ENCODE peak calls at places on chromosomes 2 and 18, in eight cellular contexts. One of them, this sample, is unnamed.

GRCh38 chr2:3594493-3595281 is at the start of gene COLEC11:
- DNase-seq in activated T-cell treated with anti-CD3 and anti-CD28 coated beads for 1 hour: no peak
- DNase-seq in endothelial cell: peak
- DNase-seq in EL: no peak
- DNase-seq in T47D: no peak
- DNase-seq in AG04450: no peak
- DNase-seq in adrenal gland: peak
- DNase-seq in Daoy: no peak
- DNase-seq in this sample: no peak

GRCh38 chr18:80168982-80169381 is 59.9 kb downstream of the ADNP2 start:
- DNase-seq in activated T-cell treated with anti-CD3 and anti-CD28 coated beads for 1 hour: no peak
- DNase-seq in endothelial cell: no peak
- DNase-seq in EL: no peak
- DNase-seq in T47D: no peak
- DNase-seq in AG04450: no peak
- DNase-seq in adrenal gland: no peak
- DNase-seq in Daoy: no peak
- DNase-seq in this sample: peak

GRCh38 chr2:182330451-182331325 is 96.1 kb downstream of the PDE1A start:
- DNase-seq in activated T-cell treated with anti-CD3 and anti-CD28 coated beads for 1 hour: no peak
- DNase-seq in endothelial cell: no peak
- DNase-seq in EL: peak
- DNase-seq in T47D: no peak
- DNase-seq in AG04450: no peak
- DNase-seq in adrenal gland: no peak
- DNase-seq in Daoy: no peak
- DNase-seq in this sample: no peak

GRCh38 chr2:236562434-236562833 is 7.2 kb upstream of the ACKR3 start:
- DNase-seq in activated T-cell treated with anti-CD3 and anti-CD28 coated beads for 1 hour: no peak
- DNase-seq in endothelial cell: no peak
- DNase-seq in EL: no peak
- DNase-seq in T47D: peak
- DNase-seq in AG04450: no peak
- DNase-seq in adrenal gland: no peak
- DNase-seq in Daoy: peak
- DNase-seq in this sample: no peak

GRCh38 chr2:239305771-239306170 is 95.0 kb downstream of the HDAC4 start:
- DNase-seq in activated T-cell treated with anti-CD3 and anti-CD28 coated beads for 1 hour: no peak
- DNase-seq in endothelial cell: no peak
- DNase-seq in EL: no peak
- DNase-seq in T47D: no peak
- DNase-seq in AG04450: no peak
- DNase-seq in adrenal gland: peak
- DNase-seq in Daoy: no peak
- DNase-seq in this sample: peak

GRCh38 chr18:31977270-31977872 is 34.4 kb upstream of the TRAPPC8 start:
- DNase-seq in activated T-cell treated with anti-CD3 and anti-CD28 coated beads for 1 hour: peak
- DNase-seq in endothelial cell: peak
- DNase-seq in EL: peak
- DNase-seq in T47D: peak
- DNase-seq in AG04450: peak
- DNase-seq in adrenal gland: peak
- DNase-seq in Daoy: peak
- DNase-seq in this sample: peak

GRCh38 chr2:165698621-165698946 is 95.5 kb downstream of the GALNT3 start:
- DNase-seq in activated T-cell treated with anti-CD3 and anti-CD28 coated beads for 1 hour: no peak
- DNase-seq in endothelial cell: peak
- DNase-seq in EL: peak
- DNase-seq in T47D: peak
- DNase-seq in AG04450: peak
- DNase-seq in adrenal gland: peak
- DNase-seq in Daoy: peak
- DNase-seq in this sample: peak

GRCh38 chr2:85951351-85952067 is 62.7 kb upstream of the ST3GAL5 start:
- DNase-seq in activated T-cell treated with anti-CD3 and anti-CD28 coated beads for 1 hour: no peak
- DNase-seq in endothelial cell: no peak
- DNase-seq in EL: no peak
- DNase-seq in T47D: no peak
- DNase-seq in AG04450: no peak
- DNase-seq in adrenal gland: no peak
- DNase-seq in Daoy: no peak
- DNase-seq in this sample: no peak

GRCh38 chr18:71374294-71374693 is 1085.4 kb downstream of the SOCS6 start:
- DNase-seq in activated T-cell treated with anti-CD3 and anti-CD28 coated beads for 1 hour: no peak
- DNase-seq in endothelial cell: no peak
- DNase-seq in EL: no peak
- DNase-seq in T47D: peak
- DNase-seq in AG04450: no peak
- DNase-seq in adrenal gland: no peak
- DNase-seq in Daoy: no peak
- DNase-seq in this sample: no peak

GRCh38 chr2:197239434-197239833 is 71.1 kb downstream of the ANKRD44 start:
- DNase-seq in activated T-cell treated with anti-CD3 and anti-CD28 coated beads for 1 hour: no peak
- DNase-seq in endothelial cell: no peak
- DNase-seq in EL: no peak
- DNase-seq in T47D: no peak
- DNase-seq in AG04450: no peak
- DNase-seq in adrenal gland: no peak
- DNase-seq in Daoy: no peak
- DNase-seq in this sample: no peak

GRCh38 chr2:135701442-135701841 is 40.2 kb upstream of the UBXN4 start:
- DNase-seq in activated T-cell treated with anti-CD3 and anti-CD28 coated beads for 1 hour: no peak
- DNase-seq in endothelial cell: no peak
- DNase-seq in EL: peak
- DNase-seq in T47D: no peak
- DNase-seq in AG04450: no peak
- DNase-seq in adrenal gland: no peak
- DNase-seq in Daoy: peak
- DNase-seq in this sample: no peak

GRCh38 chr18:31143025-31143424 is 19.6 kb downstream of the DSC1 start:
- DNase-seq in activated T-cell treated with anti-CD3 and anti-CD28 coated beads for 1 hour: no peak
- DNase-seq in endothelial cell: no peak
- DNase-seq in EL: no peak
- DNase-seq in T47D: peak
- DNase-seq in AG04450: no peak
- DNase-seq in adrenal gland: no peak
- DNase-seq in Daoy: no peak
- DNase-seq in this sample: no peak

GRCh38 chr2:219699440-219699821 is 72.0 kb downstream of the SLC4A3 start:
- DNase-seq in activated T-cell treated with anti-CD3 and anti-CD28 coated beads for 1 hour: no peak
- DNase-seq in endothelial cell: no peak
- DNase-seq in EL: no peak
- DNase-seq in T47D: no peak
- DNase-seq in AG04450: no peak
- DNase-seq in adrenal gland: no peak
- DNase-seq in Daoy: no peak
- DNase-seq in this sample: no peak

GRCh38 chr18:78948707-78949106 is 30.9 kb upstream of the SALL3 start:
- DNase-seq in activated T-cell treated with anti-CD3 and anti-CD28 coated beads for 1 hour: no peak
- DNase-seq in endothelial cell: no peak
- DNase-seq in EL: no peak
- DNase-seq in T47D: no peak
- DNase-seq in AG04450: no peak
- DNase-seq in adrenal gland: no peak
- DNase-seq in Daoy: no peak
- DNase-seq in this sample: no peak

GRCh38 chr18:69757733-69758132 is 189.9 kb downstream of the CD226 start:
- DNase-seq in activated T-cell treated with anti-CD3 and anti-CD28 coated beads for 1 hour: no peak
- DNase-seq in endothelial cell: no peak
- DNase-seq in EL: no peak
- DNase-seq in T47D: no peak
- DNase-seq in AG04450: no peak
- DNase-seq in adrenal gland: no peak
- DNase-seq in Daoy: peak
- DNase-seq in this sample: no peak

This sample was measured in transverse colon.